ENCODE peak calls at places on chromosomes 12 and 14, in five cellular contexts. H, X, P, G and F are unnamed samples.

GRCh38 chr14:61558271-61558670 is 137.0 kb upstream of the HIF1A start:
- DNase-seq in H (peak), G (no peak), X (no peak), P (no peak), F (no peak)

GRCh38 chr12:39935275-39935674 is 170.6 kb downstream of the SLC2A13 start:
- DNase-seq in G (no peak), P (no peak), X (no peak), H (no peak), F (peak)

GRCh38 chr12:64039285-64039871 is 182.7 kb downstream of the KICS2 start:
- DNase-seq in H (peak), P (no peak), G (no peak), X (peak), F (peak)

GRCh38 chr14:35987731-35988130 is 161.6 kb downstream of the BRMS1L start:
- DNase-seq in H (no peak), P (no peak), G (no peak), X (no peak), F (no peak)

GRCh38 chr14:60621386-60621785 is 27.9 kb downstream of the SIX1 start:
- DNase-seq in X (peak), G (no peak), H (no peak), P (no peak), F (no peak)

GRCh38 chr12:112352921-112353320 is 29.3 kb downstream of the HECTD4 start:
- DNase-seq in X (no peak), G (no peak), H (no peak), P (no peak), F (no peak)

GRCh38 chr12:124694846-124695497 is 127.6 kb upstream of the NCOR2 start:
- DNase-seq in X (no peak), P (no peak), H (peak), G (no peak), F (no peak)

GRCh38 chr14:35213143-35213788 is 78.9 kb upstream of the PSMA6 start:
- DNase-seq in G (no peak), H (no peak), X (no peak), P (no peak), F (no peak)

GRCh38 chr12:130803707-130804106 is 35.3 kb downstream of the STX2 start:
- DNase-seq in X (no peak), P (no peak), G (no peak), H (no peak), F (no peak)

GRCh38 chr12:108686753-108687152 is 44.6 kb downstream of the CORO1C start:
- DNase-seq in P (no peak), H (no peak), X (no peak), G (no peak), F (no peak)

GRCh38 chr14:91374897-91375747 is 42.5 kb downstream of the CCDC88C start:
- DNase-seq in H (no peak), G (no peak), P (no peak), X (peak), F (no peak)

GRCh38 chr12:77060136-77060882 is 5.1 kb downstream of the E2F7 start:
- DNase-seq in G (no peak), X (no peak), P (no peak), H (no peak), F (no peak)

GRCh38 chr12:4664111-4664510 is 15.2 kb downstream of the NDUFA9 start:
- DNase-seq in P (no peak), G (no peak), X (no peak), H (peak), F (peak)

GRCh38 chr12:7171854-7172253 is 17.6 kb upstream of the PEX5 start:
- DNase-seq in X (no peak), P (no peak), G (no peak), H (no peak), F (no peak)

GRCh38 chr12:118853634-118854033 is 127.7 kb upstream of the SRRM4 start:
- DNase-seq in G (no peak), P (no peak), H (no peak), X (peak), F (no peak)

GRCh38 chr12:76247992-76248391 is 100.2 kb downstream of the BBS10 start:
- DNase-seq in H (no peak), X (no peak), G (no peak), P (no peak), F (no peak)